ENCODE peak calls at places on chromosomes 6 and 20, in ten cellular contexts. L is fibroblast of lung; Y is mucosa of descending colon; X is cardiac fibroblast; B is IMR-90; U is LNCaP clone FGC; V is psoas muscle; T is GM12878; A is GM23248; W is naive thymus-derived CD4-positive, alpha-beta T cell. O is an unnamed sample.

GRCh38 chr6:69084746-69085335 is 449.8 kb downstream of the ADGRB3 start:
- DNase-seq in A (peak; percentile 1), Y (no peak), T (no peak), W (no peak), X (no peak), L (peak; percentile 50), U (no peak), V (no peak), B (no peak), O (no peak)

GRCh38 chr6:105174512-105174911 is 5.3 kb downstream of the POPDC3 start:
- DNase-seq in X (no peak), A (peak; percentile 79), T (no peak), L (peak; percentile 92), U (no peak), B (peak; percentile 90), W (no peak), V (no peak), Y (no peak), O (peak; percentile 96)

GRCh38 chr6:47789553-47789952 is 7.7 kb downstream of the OPN5 start:
- DNase-seq in U (no peak), Y (no peak), B (no peak), L (no peak), W (no peak), X (no peak), A (no peak), V (no peak), T (no peak), O (no peak)

GRCh38 chr20:5400164-5400762 is 83.5 kb upstream of the PROKR2 start:
- DNase-seq in L (peak; percentile 12), W (no peak), Y (peak; percentile 21), V (no peak), X (peak; percentile 17), T (no peak), U (no peak), B (peak; percentile 16), A (peak; percentile 32), O (peak; percentile 5)

GRCh38 chr20:23200914-23201313 is 114.8 kb upstream of the CD93 start:
- DNase-seq in W (no peak), Y (peak; percentile 59), U (no peak), T (no peak), V (peak; percentile 68), A (peak; percentile 30), B (peak; percentile 8), X (peak; percentile 25), L (peak; percentile 17), O (peak; percentile 19)

GRCh38 chr6:113690255-113690956 is 166.7 kb upstream of the MARCKS start:
- DNase-seq in T (peak; percentile 34), B (peak; percentile 94), A (peak; percentile 88), Y (no peak), V (no peak), U (peak; percentile 53), X (peak; percentile 76), L (peak; percentile 95), W (no peak), O (peak; percentile 93)

GRCh38 chr20:45890077-45890996 is 671 bp downstream of the NEURL2 start:
- DNase-seq in X (peak; percentile 87), L (peak; percentile 81), A (peak; percentile 83), W (peak; percentile 42), Y (peak; percentile 91), T (no peak), B (peak; percentile 78), U (no peak), V (peak; percentile 90), O (peak; percentile 82)

GRCh38 chr20:37209661-37210314 is 30.4 kb upstream of the MROH8 start:
- DNase-seq in U (no peak), A (no peak), T (no peak), Y (no peak), X (no peak), V (no peak), L (no peak), W (no peak), B (no peak), O (peak; percentile 16)

GRCh38 chr6:101439790-101440189 is 46.3 kb downstream of the GRIK2 start:
- DNase-seq in A (peak; percentile 14), L (peak; percentile 41), Y (no peak), W (no peak), T (no peak), B (peak; percentile 65), U (no peak), V (no peak), X (no peak), O (peak; percentile 5)

GRCh38 chr6:111427341-111428116 is 55.5 kb downstream of the REV3L start:
- DNase-seq in U (peak; percentile 54), T (peak; percentile 54), A (peak; percentile 90), B (peak; percentile 85), Y (peak; percentile 23), W (no peak), X (peak; percentile 79), V (no peak), L (peak; percentile 87), O (peak; percentile 91)

GRCh38 chr6:3740551-3741476 is 10.7 kb downstream of the PXDC1 start:
- DNase-seq in T (no peak), U (peak; percentile 67), V (no peak), W (no peak), A (no peak), B (no peak), X (no peak), Y (no peak), L (no peak), O (no peak)

GRCh38 chr6:125357515-125358256 is 55.9 kb upstream of the HDDC2 start:
- DNase-seq in V (no peak), Y (peak; percentile 11), U (no peak), T (no peak), L (peak; percentile 37), X (peak; percentile 52), B (no peak), A (no peak), W (no peak), O (no peak)

GRCh38 chr20:21129861-21130260 is 4.0 kb downstream of the KIZ start:
- DNase-seq in Y (no peak), B (no peak), U (no peak), X (no peak), T (no peak), A (no peak), L (no peak), V (no peak), W (no peak), O (no peak)

DNA sequence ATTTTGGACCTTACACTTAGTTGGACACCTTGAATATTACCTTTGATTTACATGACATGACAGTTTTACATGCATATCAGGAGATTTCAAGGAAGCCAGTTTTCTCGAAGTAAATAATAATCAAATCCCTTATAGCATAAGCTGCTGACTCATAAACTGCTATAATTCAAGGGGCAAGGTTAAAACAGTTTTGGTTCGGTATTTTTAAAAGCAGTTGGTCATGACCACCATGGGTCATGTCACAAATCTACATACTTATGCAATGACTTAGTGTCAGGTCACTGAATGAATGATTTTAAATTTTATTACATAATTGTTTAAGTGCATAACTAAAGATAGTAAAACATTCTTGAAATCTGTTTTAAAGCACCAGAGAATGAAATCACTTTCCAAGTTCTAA is 158.0 kb downstream of the DST start:
- DNase-seq in V (no peak), A (peak; percentile 68), B (peak; percentile 81), Y (no peak), T (no peak), X (no peak), U (no peak), L (peak; percentile 74), W (no peak), O (peak; percentile 70)
- H3K4me3 ChIP-seq in V (no peak overlapping the region), A (no peak overlapping the region), B (no peak overlapping the region), Y (no peak overlapping the region), T (no peak overlapping the region), X (no peak overlapping the region), U (no peak overlapping the region), L (no peak overlapping the region), W (no peak overlapping the region), O (no peak overlapping the region)

GRCh38 chr6:159760602-159761057 is 1.2 kb upstream of the ACAT2 start:
- DNase-seq in V (no peak), T (no peak), X (peak; percentile 78), L (peak; percentile 87), Y (no peak), B (peak; percentile 64), W (no peak), A (peak; percentile 53), U (no peak), O (peak; percentile 33)
- H3K4me3 ChIP-seq in V (peak overlapping the region; percentile 99), T (peak overlapping the region; percentile 88), X (peak overlapping the region; percentile 49), L (peak overlapping the region; percentile 44), Y (no peak overlapping the region), B (no peak overlapping the region), W (peak overlapping the region; percentile 99), A (peak overlapping the region; percentile 84), U (peak overlapping the region; percentile 73), O (peak overlapping the region; percentile 89)

GRCh38 chr6:162337412-162337811 is 390.2 kb downstream of the PRKN start:
- DNase-seq in B (no peak), T (no peak), U (no peak), W (no peak), L (no peak), X (no peak), A (no peak), V (no peak), Y (no peak), O (no peak)

GRCh38 chr6:162331911-162332310 is 395.7 kb downstream of the PRKN start:
- DNase-seq in X (no peak), A (no peak), V (no peak), L (no peak), T (no peak), Y (no peak), U (no peak), B (no peak), W (no peak), O (no peak)

GRCh38 chr6:162336359-162336758 is 391.2 kb downstream of the PRKN start:
- DNase-seq in L (no peak), B (no peak), V (no peak), W (no peak), Y (no peak), A (no peak), T (no peak), X (no peak), U (no peak), O (no peak)
- H3K4me3 ChIP-seq in L (no peak overlapping the region), B (no peak overlapping the region), V (no peak overlapping the region), W (no peak overlapping the region), Y (no peak overlapping the region), A (no peak overlapping the region), T (no peak overlapping the region), X (no peak overlapping the region), U (no peak overlapping the region), O (no peak overlapping the region)

GRCh38 chr20:56631318-56631989 is 2.3 kb downstream of the TFAP2C start:
- DNase-seq in T (no peak), Y (no peak), L (no peak), X (no peak), V (no peak), B (no peak), A (no peak), U (no peak), W (no peak), O (no peak)
- H3K4me3 ChIP-seq in T (no peak overlapping the region), Y (no peak overlapping the region), L (no peak overlapping the region), X (no peak overlapping the region), V (no peak overlapping the region), B (no peak overlapping the region), A (peak overlapping the region; percentile 96), U (no peak overlapping the region), W (no peak overlapping the region), O (peak overlapping the region; percentile 2)

GRCh38 chr20:63005862-63006564 is 751 bp downstream of the BHLHE23 start:
- DNase-seq in X (peak; percentile 18), Y (no peak), L (peak; percentile 24), A (no peak), W (no peak), V (no peak), T (no peak), B (peak; percentile 10), U (no peak), O (peak; percentile 24)
- H3K4me3 ChIP-seq in X (no peak overlapping the region), Y (no peak overlapping the region), L (no peak overlapping the region), A (no peak overlapping the region), W (no peak overlapping the region), V (no peak overlapping the region), T (no peak overlapping the region), B (no peak overlapping the region), U (no peak overlapping the region), O (no peak overlapping the region)

O was measured in fibroblast of mammary gland.